ENCODE peak calls at places on chromosomes 7 and 10, in eight cellular contexts. One of them, this sample, is unnamed.
A peak's percentile ranks its signal among the peaks of the same experiment; 100 is the strongest.

GRCh38 chr10:6562221-6562620 is 17.9 kb downstream of the PRKCQ start:
- DNase-seq in IMR-90: no peak
- DNase-seq in brain microvascular endothelial cell: no peak
- DNase-seq in A549: no peak
- DNase-seq in BJ: no peak
- DNase-seq in Peyer's patch: no peak
- DNase-seq in heart left ventricle: no peak
- DNase-seq in tibial nerve: no peak
- DNase-seq in this sample: no peak

GRCh38 chr10:20369863-20370736 is 527.0 kb downstream of the NEBL start:
- DNase-seq in IMR-90: no peak
- DNase-seq in A549: no peak
- DNase-seq in BJ: no peak
- DNase-seq in tibial nerve: no peak
- DNase-seq in Peyer's patch: no peak
- DNase-seq in heart left ventricle: no peak
- DNase-seq in brain microvascular endothelial cell: no peak
- DNase-seq in this sample: no peak

GRCh38 chr7:92691578-92691977 is 101.4 kb upstream of the FAM133B start:
- DNase-seq in A549: peak; percentile 38
- DNase-seq in heart left ventricle: no peak
- DNase-seq in tibial nerve: no peak
- DNase-seq in brain microvascular endothelial cell: peak; percentile 52
- DNase-seq in Peyer's patch: no peak
- DNase-seq in IMR-90: peak; percentile 76
- DNase-seq in BJ: no peak
- DNase-seq in this sample: no peak

GRCh38 chr7:106561657-106562411 is 99.1 kb downstream of the CCDC71L start:
- DNase-seq in A549: no peak
- DNase-seq in heart left ventricle: no peak
- DNase-seq in brain microvascular endothelial cell: no peak
- DNase-seq in IMR-90: no peak
- DNase-seq in Peyer's patch: no peak
- DNase-seq in BJ: no peak
- DNase-seq in tibial nerve: no peak
- DNase-seq in this sample: no peak

GRCh38 chr10:81116201-81116600 is 578.5 kb downstream of the SH2D4B start:
- DNase-seq in Peyer's patch: no peak
- DNase-seq in tibial nerve: no peak
- DNase-seq in BJ: no peak
- DNase-seq in A549: no peak
- DNase-seq in brain microvascular endothelial cell: no peak
- DNase-seq in IMR-90: peak; percentile 4
- DNase-seq in heart left ventricle: no peak
- DNase-seq in this sample: no peak

GRCh38 chr7:6111041-6111440 is 79.9 kb downstream of the ANKRD61 start:
- DNase-seq in A549: no peak
- DNase-seq in brain microvascular endothelial cell: no peak
- DNase-seq in IMR-90: no peak
- DNase-seq in heart left ventricle: no peak
- DNase-seq in Peyer's patch: no peak
- DNase-seq in tibial nerve: no peak
- DNase-seq in BJ: no peak
- DNase-seq in this sample: no peak

GRCh38 chr10:77970869-77971803 is 44.6 kb upstream of the DLG5 start:
- DNase-seq in A549: peak; percentile 24
- DNase-seq in brain microvascular endothelial cell: peak; percentile 81
- DNase-seq in BJ: peak; percentile 93
- DNase-seq in IMR-90: peak; percentile 98
- DNase-seq in tibial nerve: peak; percentile 53
- DNase-seq in Peyer's patch: no peak
- DNase-seq in heart left ventricle: peak; percentile 83
- DNase-seq in this sample: peak; percentile 88

GRCh38 chr10:77715081-77715480 is 77.5 kb upstream of the KCNMA1 start:
- DNase-seq in brain microvascular endothelial cell: no peak
- DNase-seq in Peyer's patch: no peak
- DNase-seq in heart left ventricle: no peak
- DNase-seq in BJ: no peak
- DNase-seq in A549: peak; percentile 25
- DNase-seq in IMR-90: no peak
- DNase-seq in tibial nerve: no peak
- DNase-seq in this sample: no peak

GRCh38 chr7:519974-520458 is 370 bp upstream of the PDGFA start:
- DNase-seq in brain microvascular endothelial cell: no peak
- DNase-seq in A549: peak; percentile 63
- DNase-seq in heart left ventricle: peak; percentile 64
- DNase-seq in IMR-90: peak; percentile 36
- DNase-seq in BJ: no peak
- DNase-seq in tibial nerve: no peak
- DNase-seq in Peyer's patch: peak; percentile 77
- DNase-seq in this sample: no peak

GRCh38 chr7:520503-521161 is 986 bp upstream of the PDGFA start:
- DNase-seq in IMR-90: no peak
- DNase-seq in brain microvascular endothelial cell: no peak
- DNase-seq in tibial nerve: no peak
- DNase-seq in Peyer's patch: no peak
- DNase-seq in A549: no peak
- DNase-seq in heart left ventricle: no peak
- DNase-seq in BJ: no peak
- DNase-seq in this sample: no peak

GRCh38 chr7:522071-522937 is 2.7 kb upstream of the PDGFA start:
- DNase-seq in Peyer's patch: peak; percentile 75
- DNase-seq in BJ: no peak
- DNase-seq in A549: no peak
- DNase-seq in tibial nerve: peak; percentile 33
- DNase-seq in brain microvascular endothelial cell: no peak
- DNase-seq in IMR-90: peak; percentile 32
- DNase-seq in heart left ventricle: peak; percentile 79
- DNase-seq in this sample: no peak

GRCh38 chr7:522938-523289 is 3.3 kb upstream of the PDGFA start:
- DNase-seq in brain microvascular endothelial cell: no peak
- DNase-seq in BJ: no peak
- DNase-seq in IMR-90: no peak
- DNase-seq in Peyer's patch: no peak
- DNase-seq in A549: no peak
- DNase-seq in heart left ventricle: no peak
- DNase-seq in tibial nerve: no peak
- DNase-seq in this sample: no peak

DNA sequence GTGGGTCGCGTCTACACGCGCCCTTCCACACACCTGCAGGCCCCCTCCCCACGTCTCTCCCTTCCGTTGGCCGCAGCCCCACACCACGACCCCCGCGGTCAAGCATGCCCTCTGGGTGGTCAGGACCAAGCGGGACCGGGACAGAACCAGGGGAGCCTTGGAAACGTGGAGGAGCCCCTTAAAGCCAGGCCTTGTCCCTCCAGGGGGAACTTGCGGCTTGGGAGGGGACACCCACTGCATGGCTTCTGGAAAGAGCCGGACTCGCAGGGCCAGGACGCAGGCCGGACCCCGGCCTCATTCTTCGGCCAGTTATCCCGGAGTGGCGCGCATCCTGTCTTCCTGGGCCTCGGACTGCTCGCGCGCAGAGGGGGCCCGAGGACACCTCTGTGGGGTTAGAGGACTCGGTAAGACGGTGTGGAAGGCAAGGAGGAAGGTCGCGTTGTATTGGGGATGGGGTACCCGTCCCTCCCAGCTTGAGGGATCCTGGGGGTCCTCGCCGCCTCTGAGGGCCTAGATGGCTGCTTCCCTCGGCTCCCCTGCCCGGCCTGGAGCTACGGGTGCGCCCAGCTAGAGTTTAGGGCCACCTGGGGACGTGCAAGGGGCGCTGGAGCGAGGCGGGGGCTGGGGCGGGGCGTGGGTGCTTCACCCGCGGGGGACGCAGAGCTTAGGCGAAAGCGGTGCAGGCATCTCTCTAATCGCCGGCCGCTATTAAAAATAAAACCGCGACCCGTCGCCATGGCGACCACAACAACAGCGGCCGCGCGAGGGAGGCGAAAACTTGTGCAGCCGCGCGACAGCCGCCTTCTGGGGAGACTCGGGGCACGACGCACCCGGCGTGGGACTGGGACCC is 1.8 kb upstream of the PDGFA start:
- DNase-seq in heart left ventricle: peak; percentile 82
- DNase-seq in tibial nerve: no peak
- DNase-seq in IMR-90: peak; percentile 16
- DNase-seq in A549: peak; percentile 44
- DNase-seq in brain microvascular endothelial cell: peak; percentile 48
- DNase-seq in BJ: no peak
- DNase-seq in Peyer's patch: peak; percentile 72
- DNase-seq in this sample: peak; percentile 91
- H3K4me3 ChIP-seq in heart left ventricle: peak overlapping the region; percentile 66
- H3K4me3 ChIP-seq in tibial nerve: peak overlapping the region; percentile 55
- H3K4me3 ChIP-seq in IMR-90: no peak overlapping the region
- H3K4me3 ChIP-seq in A549: peak overlapping the region; percentile 42
- H3K4me3 ChIP-seq in brain microvascular endothelial cell: peak overlapping the region; percentile 30
- H3K4me3 ChIP-seq in BJ: peak overlapping the region; percentile 34
- H3K4me3 ChIP-seq in Peyer's patch: peak overlapping the region; percentile 25
- H3K4me3 ChIP-seq in this sample: peak overlapping the region; percentile 90

GRCh38 chr10:126576336-126576735 is 94.2 kb downstream of the C10orf90 start:
- DNase-seq in brain microvascular endothelial cell: peak; percentile 60
- DNase-seq in heart left ventricle: no peak
- DNase-seq in BJ: no peak
- DNase-seq in Peyer's patch: no peak
- DNase-seq in IMR-90: peak; percentile 12
- DNase-seq in A549: no peak
- DNase-seq in tibial nerve: no peak
- DNase-seq in this sample: no peak

GRCh38 chr10:126568809-126569208 is 101.7 kb downstream of the C10orf90 start:
- DNase-seq in A549: no peak
- DNase-seq in BJ: no peak
- DNase-seq in heart left ventricle: no peak
- DNase-seq in Peyer's patch: no peak
- DNase-seq in brain microvascular endothelial cell: no peak
- DNase-seq in tibial nerve: no peak
- DNase-seq in IMR-90: no peak
- DNase-seq in this sample: no peak

GRCh38 chr10:126570631-126571170 is 99.8 kb downstream of the C10orf90 start:
- DNase-seq in heart left ventricle: no peak
- DNase-seq in Peyer's patch: no peak
- DNase-seq in brain microvascular endothelial cell: peak; percentile 44
- DNase-seq in tibial nerve: no peak
- DNase-seq in IMR-90: no peak
- DNase-seq in A549: no peak
- DNase-seq in BJ: no peak
- DNase-seq in this sample: no peak

GRCh38 chr10:126569513-126570447 is 100.7 kb downstream of the C10orf90 start:
- DNase-seq in brain microvascular endothelial cell: peak; percentile 91
- DNase-seq in heart left ventricle: no peak
- DNase-seq in A549: no peak
- DNase-seq in tibial nerve: no peak
- DNase-seq in IMR-90: peak; percentile 85
- DNase-seq in Peyer's patch: no peak
- DNase-seq in BJ: peak; percentile 53
- DNase-seq in this sample: no peak

DNA sequence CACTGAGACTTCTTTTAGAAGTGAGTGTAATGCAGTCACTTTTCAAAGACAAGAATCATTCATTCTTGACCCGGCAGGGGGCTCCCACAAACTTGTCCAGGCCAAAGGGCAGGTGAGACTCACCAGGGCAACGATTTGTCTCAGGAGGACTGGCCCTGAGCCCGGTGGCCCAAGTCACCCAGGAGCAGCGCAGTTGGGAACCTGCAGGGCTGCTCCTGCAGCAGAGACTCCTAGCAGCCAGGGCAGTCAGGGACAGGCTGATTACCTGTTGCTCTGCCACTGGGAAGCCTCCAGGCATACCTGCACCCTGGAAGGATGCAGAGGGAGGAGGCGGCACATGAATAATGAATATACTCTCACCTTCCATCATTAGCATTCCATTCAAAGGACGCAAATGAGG is 99.3 kb downstream of the C10orf90 start:
- DNase-seq in IMR-90: no peak
- DNase-seq in tibial nerve: no peak
- DNase-seq in Peyer's patch: no peak
- DNase-seq in BJ: no peak
- DNase-seq in brain microvascular endothelial cell: no peak
- DNase-seq in A549: no peak
- DNase-seq in heart left ventricle: no peak
- DNase-seq in this sample: no peak
- TF ChIP-seq CTCF in IMR-90: no peak
- TF ChIP-seq CTCF in tibial nerve: no peak
- TF ChIP-seq CTCF in Peyer's patch: no peak
- TF ChIP-seq CTCF in BJ: no peak
- TF ChIP-seq CTCF in brain microvascular endothelial cell: peak; percentile 23
- TF ChIP-seq CTCF in A549: no peak
- TF ChIP-seq CTCF in heart left ventricle: no peak
- TF ChIP-seq CTCF in this sample: no peak

GRCh38 chr10:101778781-101779543 is 3.0 kb upstream of the FGF8 start:
- DNase-seq in IMR-90: no peak
- DNase-seq in tibial nerve: no peak
- DNase-seq in heart left ventricle: no peak
- DNase-seq in A549: no peak
- DNase-seq in BJ: no peak
- DNase-seq in Peyer's patch: peak; percentile 77
- DNase-seq in brain microvascular endothelial cell: no peak
- DNase-seq in this sample: peak; percentile 71

GRCh38 chr10:101780818-101781654 is 2.2 kb downstream of the NPM3 start:
- DNase-seq in BJ: no peak
- DNase-seq in IMR-90: peak; percentile 64
- DNase-seq in Peyer's patch: peak; percentile 78
- DNase-seq in A549: peak; percentile 95
- DNase-seq in brain microvascular endothelial cell: peak; percentile 52
- DNase-seq in tibial nerve: no peak
- DNase-seq in heart left ventricle: peak; percentile 53
- DNase-seq in this sample: peak; percentile 71

GRCh38 chr10:101781655-101781983 is 1.6 kb downstream of the NPM3 start:
- DNase-seq in Peyer's patch: no peak
- DNase-seq in brain microvascular endothelial cell: no peak
- DNase-seq in IMR-90: no peak
- DNase-seq in BJ: no peak
- DNase-seq in tibial nerve: no peak
- DNase-seq in A549: no peak
- DNase-seq in heart left ventricle: no peak
- DNase-seq in this sample: no peak

GRCh38 chr10:101779544-101780186 is 3.6 kb downstream of the NPM3 start:
- DNase-seq in IMR-90: peak; percentile 46
- DNase-seq in tibial nerve: peak; percentile 71
- DNase-seq in heart left ventricle: peak; percentile 82
- DNase-seq in A549: peak; percentile 78
- DNase-seq in brain microvascular endothelial cell: peak; percentile 48
- DNase-seq in BJ: no peak
- DNase-seq in Peyer's patch: peak; percentile 90
- DNase-seq in this sample: peak; percentile 83

DNA sequence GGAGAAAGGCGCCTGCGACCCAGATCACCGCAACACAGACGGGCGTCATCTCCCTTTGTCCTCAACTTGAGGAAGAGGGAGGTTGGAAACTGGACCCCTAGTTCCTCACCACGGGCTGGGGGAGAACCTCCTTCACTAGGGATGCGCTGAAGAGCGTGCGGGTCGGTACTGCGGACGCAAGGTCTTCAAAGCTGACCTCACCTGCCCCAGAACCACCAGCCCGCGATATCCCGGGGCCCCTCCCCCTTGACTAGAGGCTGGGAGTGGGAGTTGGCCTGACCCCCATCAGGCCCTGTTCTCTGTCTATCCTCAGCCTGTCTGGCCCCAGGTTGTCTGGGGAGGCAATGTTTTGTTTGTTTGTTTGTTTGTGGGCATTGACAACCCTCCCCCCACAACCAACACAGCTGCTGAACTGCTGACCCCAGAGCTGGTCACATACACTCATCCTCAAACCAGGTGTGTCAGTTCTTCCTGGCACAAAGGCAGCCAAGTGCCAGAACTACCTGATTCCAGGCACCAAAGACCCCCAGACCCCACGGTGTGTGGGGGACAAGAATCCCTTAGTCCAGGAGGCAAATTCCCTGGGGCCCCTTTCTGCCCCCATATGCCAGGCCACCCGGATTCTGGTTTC is 2.9 kb downstream of the NPM3 start:
- DNase-seq in Peyer's patch: no peak
- DNase-seq in brain microvascular endothelial cell: no peak
- DNase-seq in IMR-90: no peak
- DNase-seq in heart left ventricle: no peak
- DNase-seq in tibial nerve: no peak
- DNase-seq in BJ: no peak
- DNase-seq in A549: no peak
- DNase-seq in this sample: peak; percentile 68
- H3K4me3 ChIP-seq in Peyer's patch: peak overlapping the region; percentile 28
- H3K4me3 ChIP-seq in brain microvascular endothelial cell: peak overlapping the region; percentile 31
- H3K4me3 ChIP-seq in IMR-90: no peak overlapping the region
- H3K4me3 ChIP-seq in heart left ventricle: peak overlapping the region; percentile 44
- H3K4me3 ChIP-seq in tibial nerve: peak overlapping the region; percentile 44
- H3K4me3 ChIP-seq in BJ: no peak overlapping the region
- H3K4me3 ChIP-seq in A549: peak overlapping the region; percentile 20
- H3K4me3 ChIP-seq in this sample: peak overlapping the region; percentile 70

GRCh38 chr10:210297-210696 is 75.0 kb downstream of the ZMYND11 start:
- DNase-seq in BJ: no peak
- DNase-seq in heart left ventricle: no peak
- DNase-seq in A549: no peak
- DNase-seq in IMR-90: no peak
- DNase-seq in tibial nerve: no peak
- DNase-seq in brain microvascular endothelial cell: no peak
- DNase-seq in Peyer's patch: no peak
- DNase-seq in this sample: no peak

GRCh38 chr10:208616-209015 is 73.4 kb downstream of the ZMYND11 start:
- DNase-seq in brain microvascular endothelial cell: no peak
- DNase-seq in IMR-90: no peak
- DNase-seq in A549: no peak
- DNase-seq in tibial nerve: no peak
- DNase-seq in BJ: no peak
- DNase-seq in heart left ventricle: no peak
- DNase-seq in Peyer's patch: no peak
- DNase-seq in this sample: no peak

DNA sequence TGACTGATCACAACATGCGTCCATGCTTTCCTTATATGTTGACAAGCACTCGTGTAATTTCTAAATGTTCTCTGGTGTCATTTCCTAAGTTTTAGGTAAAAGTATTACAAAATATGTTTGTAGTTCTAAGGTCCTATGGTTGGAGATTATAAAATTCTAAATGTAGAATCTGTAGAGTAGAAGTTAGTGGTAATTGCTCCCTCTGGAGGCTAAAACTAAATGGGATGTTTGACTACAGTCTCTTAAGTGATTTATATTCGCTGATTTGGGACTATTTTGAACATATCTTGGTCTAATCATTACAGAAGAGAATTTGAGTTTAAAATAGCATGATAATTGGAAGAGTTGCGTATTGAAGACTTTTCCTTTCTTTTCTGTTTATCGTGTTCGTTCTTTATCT is 74.1 kb downstream of the ZMYND11 start:
- DNase-seq in heart left ventricle: no peak
- DNase-seq in Peyer's patch: no peak
- DNase-seq in brain microvascular endothelial cell: peak; percentile 6
- DNase-seq in IMR-90: peak; percentile 37
- DNase-seq in BJ: no peak
- DNase-seq in A549: no peak
- DNase-seq in tibial nerve: no peak
- DNase-seq in this sample: no peak
- TF ChIP-seq CTCF in heart left ventricle: no peak
- TF ChIP-seq CTCF in Peyer's patch: no peak
- TF ChIP-seq CTCF in brain microvascular endothelial cell: peak; percentile 34
- TF ChIP-seq CTCF in IMR-90: peak; percentile 39
- TF ChIP-seq CTCF in BJ: peak; percentile 21
- TF ChIP-seq CTCF in A549: peak; percentile 21
- TF ChIP-seq CTCF in tibial nerve: no peak
- TF ChIP-seq CTCF in this sample: no peak

This sample was measured in coronary artery.